ENCODE peak calls at places on chromosomes 16 and 17, in six cellular contexts. D, P, R, L, M and U are unnamed samples.
A peak's percentile ranks its signal among the peaks of the same experiment; 100 is the strongest.

GRCh38 chr16:2027024-2028010 is 615 bp downstream of the NHERF2 start:
- DNase-seq in D (no peak), P (no peak), R (no peak), L (no peak), M (no peak), U (no peak)

GRCh38 chr16:6804461-6804860 is 528.2 kb upstream of the RBFOX1 start:
- DNase-seq in D (no peak), P (no peak), R (no peak), L (no peak), M (no peak), U (no peak)

GRCh38 chr17:15999141-15999973 is at the start of the genes TTC19 and ZSWIM7:
- DNase-seq in D (peak; percentile 79), P (peak; percentile 96), R (peak; percentile 88), L (peak; percentile 91), M (peak; percentile 95), U (peak; percentile 90)

GRCh38 chr17:31538080-31538762 is 146.7 kb downstream of the RAB11FIP4 start:
- DNase-seq in D (no peak), P (no peak), R (no peak), L (no peak), M (no peak), U (no peak)

GRCh38 chr16:6125483-6126259 is 1028.1 kb upstream of the EEF2KMT start:
- DNase-seq in D (no peak), P (no peak), R (no peak), L (no peak), M (no peak), U (no peak)

GRCh38 chr17:48615212-48615962 is at the start of gene HOXB8:
- DNase-seq in D (no peak), P (no peak), R (no peak), L (no peak), M (no peak), U (no peak)

GRCh38 chr16:83705856-83706255 is 101.9 kb upstream of the HSBP1 start:
- DNase-seq in D (no peak), P (no peak), R (no peak), L (no peak), M (no peak), U (no peak)

GRCh38 chr16:52552643-52553042 is 5.7 kb upstream of the TOX3 start:
- DNase-seq in D (no peak), P (no peak), R (no peak), L (no peak), M (no peak), U (no peak)

GRCh38 chr16:81746566-81746965 is 32.5 kb upstream of the PLCG2 start:
- DNase-seq in D (no peak), P (no peak), R (no peak), L (no peak), M (no peak), U (no peak)

GRCh38 chr17:2071421-2072281 is 16.7 kb downstream of the HIC1 start:
- DNase-seq in D (no peak), P (no peak), R (no peak), L (no peak), M (no peak), U (no peak)

GRCh38 chr16:1412847-1413246 is 1.7 kb downstream of the UNKL start:
- DNase-seq in D (no peak), P (no peak), R (no peak), L (no peak), M (no peak), U (no peak)

GRCh38 chr17:7111784-7112526 is 2.7 kb downstream of the ASGR2 start:
- DNase-seq in D (no peak), P (no peak), R (no peak), L (no peak), M (no peak), U (no peak)

GRCh38 chr17:44324092-44324570 is 492 bp downstream of the SLC25A39 start:
- DNase-seq in D (no peak), P (no peak), R (no peak), L (no peak), M (no peak), U (no peak)

GRCh38 chr16:5467552-5467951 is 370.0 kb upstream of the EEF2KMT start:
- DNase-seq in D (no peak), P (no peak), R (no peak), L (no peak), M (no peak), U (no peak)

GRCh38 chr16:79970551-79971236 is 370.2 kb upstream of the MAF start:
- DNase-seq in D (no peak), P (no peak), R (no peak), L (no peak), M (no peak), U (no peak)

GRCh38 chr16:81585785-81586184 is 141.2 kb downstream of the CMIP start:
- DNase-seq in D (no peak), P (no peak), R (no peak), L (no peak), M (no peak), U (peak; percentile 25)

GRCh38 chr17:49260922-49261291 is 30.3 kb upstream of the PHOSPHO1 start:
- DNase-seq in D (no peak), P (no peak), R (no peak), L (no peak), M (no peak), U (no peak)

GRCh38 chr16:9003763-9004162 is 40.1 kb upstream of the USP7 start:
- DNase-seq in D (no peak), P (no peak), R (no peak), L (no peak), M (no peak), U (no peak)

GRCh38 chr16:17397499-17397891 is 73.3 kb downstream of the XYLT1 start:
- DNase-seq in D (no peak), P (no peak), R (no peak), L (no peak), M (no peak), U (no peak)

GRCh38 chr17:82330322-82331239 is 3.0 kb downstream of the SECTM1 start:
- DNase-seq in D (no peak), P (no peak), R (no peak), L (peak; percentile 61), M (no peak), U (no peak)

GRCh38 chr17:49514374-49514738 is 19.3 kb downstream of the NGFR start:
- DNase-seq in D (no peak), P (no peak), R (no peak), L (no peak), M (no peak), U (no peak)

GRCh38 chr17:31216053-31216751 is 80.8 kb downstream of the OMG start:
- DNase-seq in D (no peak), P (no peak), R (no peak), L (no peak), M (peak; percentile 5), U (peak; percentile 40)

GRCh38 chr17:50052822-50053653 is 2.9 kb upstream of the ITGA3 start:
- DNase-seq in D (no peak), P (no peak), R (no peak), L (no peak), M (no peak), U (no peak)

GRCh38 chr17:77864234-77865108 is 94.0 kb upstream of the TNRC6C start:
- DNase-seq in D (no peak), P (no peak), R (no peak), L (no peak), M (no peak), U (no peak)

GRCh38 chr16:1825864-1826690 is 548 bp downstream of the HAGH start:
- DNase-seq in D (peak; percentile 60), P (no peak), R (peak; percentile 57), L (peak; percentile 26), M (peak; percentile 61), U (peak; percentile 40)

GRCh38 chr16:57742543-57742942 is 7.0 kb downstream of the KATNB1 start:
- DNase-seq in D (no peak), P (no peak), R (no peak), L (no peak), M (no peak), U (no peak)

GRCh38 chr17:72984145-72984924 is 108.2 kb downstream of the SLC39A11 start:
- DNase-seq in D (no peak), P (no peak), R (no peak), L (no peak), M (no peak), U (no peak)

GRCh38 chr17:3536736-3537135 is 20.9 kb downstream of the TRPV3 start:
- DNase-seq in D (no peak), P (no peak), R (no peak), L (no peak), M (no peak), U (no peak)

GRCh38 chr16:4414187-4414909 is 2.0 kb downstream of the CORO7 start:
- DNase-seq in D (peak; percentile 81), P (no peak), R (peak; percentile 73), L (no peak), M (no peak), U (no peak)

GRCh38 chr17:66711936-66712335 is 123.0 kb upstream of the CACNG5 start:
- DNase-seq in D (no peak), P (no peak), R (no peak), L (peak; percentile 49), M (no peak), U (peak; percentile 62)

GRCh38 chr17:58411408-58411894 is 5.9 kb downstream of the RNF43 start:
- DNase-seq in D (no peak), P (no peak), R (no peak), L (no peak), M (no peak), U (no peak)

GRCh38 chr17:4858880-4859260 is 25.7 kb downstream of the MINK1 start:
- DNase-seq in D (no peak), P (peak; percentile 47), R (no peak), L (no peak), M (no peak), U (no peak)